ENCODE peak calls at places on chromosomes 13 and 19, in five cellular contexts. H is H1, Q is H9, O is neuronal stem cell, D is trophoblast cell. E is an unnamed sample.

GRCh38 chr19:35253316-35254286 is 4.8 kb downstream of the LSR start:
- DNase-seq in H (no peak), Q (peak), O (no peak), D (no peak), E (no peak)

GRCh38 chr13:102852556-102852955 is 6.7 kb downstream of the ERCC5 start:
- DNase-seq in H (no peak), Q (no peak), O (no peak), D (no peak), E (no peak)

GRCh38 chr19:8489591-8490394 is 12.6 kb downstream of the PRAM1 start:
- DNase-seq in H (no peak), Q (peak), O (no peak), D (no peak), E (no peak)

GRCh38 chr13:43652751-43653150 is 134.0 kb downstream of the ENOX1 start:
- DNase-seq in H (no peak), Q (no peak), O (no peak), D (no peak), E (no peak)

GRCh38 chr13:23848019-23848418 is 41.2 kb downstream of the MIPEP start:
- DNase-seq in H (no peak), Q (no peak), O (no peak), D (no peak), E (no peak)

GRCh38 chr19:31260171-31260933 is 88.9 kb downstream of the TSHZ3 start:
- DNase-seq in H (no peak), Q (no peak), O (no peak), D (no peak), E (no peak)

GRCh38 chr13:112708560-112709240 is 18.9 kb downstream of the ATP11A start:
- DNase-seq in H (no peak), Q (no peak), O (no peak), D (no peak), E (no peak)

GRCh38 chr19:42114412-42114811 is 17.8 kb downstream of the POU2F2 start:
- DNase-seq in H (no peak), Q (peak), O (no peak), D (no peak), E (peak)

GRCh38 chr13:21478881-21479808 is 20.0 kb upstream of the ZDHHC20 start:
- DNase-seq in H (no peak), Q (no peak), O (peak), D (peak), E (peak)

GRCh38 chr13:109214393-109214792 is 572.0 kb downstream of the IRS2 start:
- DNase-seq in H (no peak), Q (no peak), O (no peak), D (no peak), E (no peak)

GRCh38 chr19:1045247-1045603 is 5.3 kb downstream of the ABCA7 start:
- DNase-seq in H (no peak), Q (peak), O (no peak), D (peak), E (peak)

GRCh38 chr19:37979547-37980082 is 72.6 kb downstream of the SIPA1L3 start:
- DNase-seq in H (no peak), Q (no peak), O (no peak), D (peak), E (no peak)

GRCh38 chr13:27489456-27489855 is 39.1 kb upstream of the MTIF3 start:
- DNase-seq in H (no peak), Q (no peak), O (no peak), D (no peak), E (no peak)

GRCh38 chr13:101146101-101146898 is 270.0 kb downstream of the NALCN start:
- DNase-seq in H (no peak), Q (no peak), O (no peak), D (no peak), E (no peak)

GRCh38 chr13:41186481-41186880 is 7.9 kb downstream of the KBTBD7 start:
- DNase-seq in H (no peak), Q (no peak), O (no peak), D (no peak), E (no peak)

GRCh38 chr19:38055040-38055439 is 148.0 kb downstream of the SIPA1L3 start:
- DNase-seq in H (no peak), Q (no peak), O (no peak), D (no peak), E (no peak)

GRCh38 chr19:15112385-15112784 is 5.2 kb downstream of the SYDE1 start:
- DNase-seq in H (no peak), Q (peak), O (no peak), D (no peak), E (no peak)

GRCh38 chr13:41302743-41303142 is 8.3 kb upstream of the NAA16 start:
- DNase-seq in H (no peak), Q (no peak), O (no peak), D (peak), E (no peak)

GRCh38 chr13:34300559-34300958 is 482.6 kb downstream of the RFC3 start:
- DNase-seq in H (no peak), Q (no peak), O (no peak), D (no peak), E (peak)

GRCh38 chr19:50324331-50324730 is 4.8 kb downstream of the KCNC3 start:
- DNase-seq in H (no peak), Q (no peak), O (no peak), D (no peak), E (no peak)

GRCh38 chr19:42081584-42082258 is 5.8 kb downstream of the ZNF574 start:
- DNase-seq in H (no peak), Q (no peak), O (no peak), D (peak), E (peak)

GRCh38 chr13:46077260-46077659 is 24.7 kb upstream of the ZC3H13 start:
- DNase-seq in H (no peak), Q (no peak), O (no peak), D (no peak), E (no peak)
- H2BK12ac ChIP-seq in H (no peak), Q (no peak), O (no peak), D (no peak), E (no peak)

GRCh38 chr19:44304659-44305193 is at the start of gene ZNF235:
- DNase-seq in H (peak), Q (peak), O (peak), D (peak), E (peak)
- H3K18ac ChIP-seq in H (peak), Q (peak), O (peak), D (peak), E (peak)

GRCh38 chr13:28620011-28620830 is 38.7 kb upstream of the POMP start:
- DNase-seq in H (no peak), Q (no peak), O (no peak), D (peak), E (no peak)

GRCh38 chr13:28622286-28622685 is 36.6 kb upstream of the POMP start:
- DNase-seq in H (no peak), Q (no peak), O (no peak), D (no peak), E (no peak)

GRCh38 chr13:28621439-28621838 is 37.5 kb upstream of the POMP start:
- DNase-seq in H (no peak), Q (no peak), O (no peak), D (peak), E (no peak)

GRCh38 chr13:28613562-28613961 is 45.4 kb upstream of the POMP start:
- DNase-seq in H (no peak), Q (no peak), O (no peak), D (no peak), E (peak)

GRCh38 chr13:28618595-28618994 is 40.3 kb upstream of the POMP start:
- DNase-seq in H (no peak), Q (no peak), O (no peak), D (peak), E (no peak)
- H2BK120ac ChIP-seq in H (no peak), Q (no peak), O (no peak), D (no peak), E (no peak)

GRCh38 chr13:20470136-20470535 is 55.5 kb downstream of the CRYL1 start:
- DNase-seq in H (no peak), Q (no peak), O (no peak), D (no peak), E (no peak)

GRCh38 chr13:20474515-20474914 is 51.1 kb downstream of the CRYL1 start:
- DNase-seq in H (no peak), Q (no peak), O (no peak), D (no peak), E (no peak)

GRCh38 chr13:20473139-20473538 is 52.5 kb downstream of the CRYL1 start:
- DNase-seq in H (no peak), Q (no peak), O (no peak), D (no peak), E (peak)

GRCh38 chr13:20473888-20474287 is 51.8 kb downstream of the CRYL1 start:
- DNase-seq in H (no peak), Q (no peak), O (no peak), D (no peak), E (no peak)

GRCh38 chr13:20472531-20472930 is 53.1 kb downstream of the CRYL1 start:
- DNase-seq in H (no peak), Q (no peak), O (no peak), D (no peak), E (no peak)
- H2BK12ac ChIP-seq in H (no peak), Q (no peak), O (no peak), D (peak), E (no peak)

GRCh38 chr13:47930649-47931165 is 70.4 kb downstream of the SUCLA2 start:
- DNase-seq in H (no peak), Q (no peak), O (no peak), D (no peak), E (no peak)

GRCh38 chr13:47929156-47929555 is 71.9 kb downstream of the SUCLA2 start:
- DNase-seq in H (no peak), Q (no peak), O (no peak), D (no peak), E (no peak)

GRCh38 chr13:47932953-47933687 is 68.0 kb downstream of the SUCLA2 start:
- DNase-seq in H (no peak), Q (no peak), O (peak), D (no peak), E (no peak)

GRCh38 chr13:47934371-47934770 is 66.7 kb downstream of the SUCLA2 start:
- DNase-seq in H (no peak), Q (no peak), O (no peak), D (no peak), E (no peak)

DNA sequence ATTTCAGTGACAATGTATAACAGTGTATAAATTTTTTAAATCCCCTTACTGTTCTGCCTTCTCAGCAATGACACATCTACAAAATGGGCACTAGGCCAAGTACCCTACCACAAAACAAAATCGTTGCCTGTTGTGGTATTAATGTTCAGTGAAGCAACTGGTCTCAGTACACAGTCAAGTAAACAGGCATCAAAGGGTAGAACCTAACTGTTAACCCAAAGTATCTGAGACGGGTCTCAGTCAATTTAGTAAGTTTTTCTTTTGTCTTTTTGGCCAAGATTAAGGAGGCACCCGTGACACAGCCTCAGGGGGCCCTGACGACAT is 67.4 kb downstream of the SUCLA2 start:
- DNase-seq in H (no peak), Q (no peak), O (no peak), D (no peak), E (peak)
- H3K18ac ChIP-seq in H (no peak), Q (no peak), O (no peak), D (no peak), E (no peak)

E was measured in mesenchymal stem cell.